ENCODE peak calls at places on chromosomes 11 and 22, in four cellular contexts. E, H, N and V are unnamed samples.

GRCh38 chr11:4610258-4610935 is 2.4 kb upstream of the TRIM68 start:
- DNase-seq in E (no peak), H (peak; percentile 16), N (peak; percentile 55), V (no peak)

GRCh38 chr11:69352715-69353325 is 58.9 kb downstream of the MYEOV start:
- DNase-seq in E (no peak), H (no peak), N (peak; percentile 84), V (no peak)

GRCh38 chr11:67628710-67629385 is 889 bp downstream of the NUDT8 start:
- DNase-seq in E (no peak), H (no peak), N (no peak), V (no peak)

GRCh38 chr22:22897036-22897435 is 9.4 kb downstream of the IGLL5 start:
- DNase-seq in E (no peak), H (no peak), N (no peak), V (no peak)

GRCh38 chr22:22787805-22788459 is 99.7 kb upstream of the IGLL5 start:
- DNase-seq in E (peak; percentile 81), H (no peak), N (peak; percentile 56), V (no peak)

GRCh38 chr11:112227002-112227401 is 774 bp downstream of the PTS start:
- DNase-seq in E (peak; percentile 12), H (no peak), N (peak; percentile 60), V (no peak)

GRCh38 chr11:73366265-73366610 is 10.0 kb upstream of the RELT start:
- DNase-seq in E (no peak), H (no peak), N (no peak), V (no peak)

GRCh38 chr11:124897681-124898680 is at the start of gene ROBO4:
- DNase-seq in E (no peak), H (peak; percentile 83), N (peak; percentile 96), V (peak; percentile 56)

GRCh38 chr11:57885298-57886035 is 123.9 kb downstream of the CTNND1 start:
- DNase-seq in E (peak; percentile 65), H (no peak), N (peak; percentile 20), V (no peak)

GRCh38 chr11:87368876-87369480 is 331.2 kb downstream of the TMEM135 start:
- DNase-seq in E (peak; percentile 19), H (peak; percentile 13), N (peak; percentile 39), V (no peak)

GRCh38 chr22:43014062-43014875 is 680 bp downstream of the PACSIN2 start:
- DNase-seq in E (peak; percentile 77), H (peak; percentile 31), N (peak; percentile 37), V (peak; percentile 44)

GRCh38 chr11:43982421-43982820 is 40.0 kb downstream of the C11orf96 start:
- DNase-seq in E (no peak), H (no peak), N (no peak), V (no peak)

GRCh38 chr11:71446942-71447688 is 1.1 kb downstream of the DHCR7 start:
- DNase-seq in E (no peak), H (no peak), N (peak; percentile 66), V (no peak)

GRCh38 chr22:39332441-39333064 is 13.1 kb upstream of the RPL3 start:
- DNase-seq in E (no peak), H (no peak), N (peak; percentile 40), V (no peak)

GRCh38 chr22:43889366-43890253 is 2.2 kb downstream of the PNPLA5 start:
- DNase-seq in E (peak; percentile 24), H (no peak), N (peak; percentile 44), V (no peak)

GRCh38 chr22:47107431-47107830 is 345.0 kb downstream of the TBC1D22A start:
- DNase-seq in E (no peak), H (no peak), N (peak; percentile 83), V (no peak)

GRCh38 chr11:8234910-8235309 is 28.8 kb downstream of the LMO1 start:
- DNase-seq in E (no peak), H (no peak), N (no peak), V (no peak)

GRCh38 chr11:111660822-111661221 is 58.6 kb downstream of the SIK2 start:
- DNase-seq in E (no peak), H (no peak), N (no peak), V (no peak)

GRCh38 chr11:118175031-118175531 is 1.4 kb downstream of the SCN2B start:
- DNase-seq in E (no peak), H (no peak), N (peak; percentile 20), V (no peak)

GRCh38 chr11:76240666-76241065 is 34.4 kb upstream of the WNT11 start:
- DNase-seq in E (no peak), H (no peak), N (no peak), V (no peak)

GRCh38 chr11:11263238-11264030 is 89.6 kb downstream of the CSNK2A3 start:
- DNase-seq in E (peak; percentile 28), H (no peak), N (no peak), V (peak; percentile 65)

GRCh38 chr22:25645266-25645665 is 80.8 kb downstream of the GRK3 start:
- DNase-seq in E (no peak), H (no peak), N (peak; percentile 59), V (peak; percentile 20)

GRCh38 chr22:47898946-47899345 is 1136.5 kb downstream of the TBC1D22A start:
- DNase-seq in E (no peak), H (no peak), N (no peak), V (no peak)

GRCh38 chr11:1310772-1311468 is 1.5 kb upstream of the TOLLIP start:
- DNase-seq in E (no peak), H (no peak), N (no peak), V (no peak)

GRCh38 chr11:111162306-111162705 is 83.2 kb upstream of the POU2AF2 start:
- DNase-seq in E (no peak), H (no peak), N (peak; percentile 76), V (no peak)

GRCh38 chr22:25754527-25755202 is 12.7 kb downstream of the MYO18B start:
- DNase-seq in E (no peak), H (peak; percentile 92), N (peak; percentile 85), V (peak; percentile 82)

GRCh38 chr11:9616042-9616640 is 42.7 kb downstream of the WEE1 start:
- DNase-seq in E (no peak), H (no peak), N (peak; percentile 27), V (no peak)

GRCh38 chr22:28137036-28137435 is 218.0 kb upstream of the PITPNB start:
- DNase-seq in E (peak; percentile 57), H (no peak), N (no peak), V (no peak)

GRCh38 chr22:35842954-35843353 is 125.3 kb downstream of the APOL5 start:
- DNase-seq in E (peak; percentile 71), H (no peak), N (peak; percentile 31), V (no peak)
- TF ChIP-seq CTCF in E (peak; percentile 64), H (peak; percentile 58), N (peak; percentile 59), V (peak; percentile 34)

GRCh38 chr11:64224151-64224890 is 1.7 kb downstream of the TRPT1 start:
- DNase-seq in E (no peak), H (no peak), N (no peak), V (no peak)

GRCh38 chr11:64227405-64227956 is 1.4 kb downstream of the NUDT22 start:
- DNase-seq in E (no peak), H (no peak), N (no peak), V (no peak)

GRCh38 chr11:64224891-64225607 is 937 bp downstream of the TRPT1 start:
- DNase-seq in E (no peak), H (no peak), N (no peak), V (no peak)

GRCh38 chr11:64226507-64227051 is 505 bp downstream of the NUDT22 start:
- DNase-seq in E (peak; percentile 64), H (peak; percentile 60), N (no peak), V (peak; percentile 53)

GRCh38 chr11:64225608-64226506 is at the start of the genes NUDT22 and TRPT1:
- DNase-seq in E (peak; percentile 94), H (peak; percentile 94), N (peak; percentile 66), V (peak; percentile 93)
- TF ChIP-seq CTCF in E (peak; percentile 45), H (peak; percentile 9), N (peak; percentile 29), V (peak; percentile 44)

GRCh38 chr11:63998558-63999348 is 12.5 kb downstream of the OTUB1 start:
- DNase-seq in E (peak; percentile 82), H (no peak), N (no peak), V (peak; percentile 28)
- TF ChIP-seq CTCF in E (no peak), H (no peak), N (no peak), V (no peak)

GRCh38 chr11:61912530-61912898 is 4.9 kb downstream of the RAB3IL1 start:
- DNase-seq in E (no peak), H (peak; percentile 46), N (no peak), V (peak; percentile 22)

GRCh38 chr11:61912991-61913698 is 4.2 kb downstream of the RAB3IL1 start:
- DNase-seq in E (no peak), H (peak; percentile 3), N (no peak), V (peak; percentile 15)

GRCh38 chr11:61911124-61911700 is 6.2 kb downstream of the RAB3IL1 start:
- DNase-seq in E (no peak), H (no peak), N (no peak), V (peak; percentile 27)

GRCh38 chr11:61910473-61911123 is 6.8 kb downstream of the RAB3IL1 start:
- DNase-seq in E (no peak), H (no peak), N (peak; percentile 31), V (peak; percentile 47)

DNA sequence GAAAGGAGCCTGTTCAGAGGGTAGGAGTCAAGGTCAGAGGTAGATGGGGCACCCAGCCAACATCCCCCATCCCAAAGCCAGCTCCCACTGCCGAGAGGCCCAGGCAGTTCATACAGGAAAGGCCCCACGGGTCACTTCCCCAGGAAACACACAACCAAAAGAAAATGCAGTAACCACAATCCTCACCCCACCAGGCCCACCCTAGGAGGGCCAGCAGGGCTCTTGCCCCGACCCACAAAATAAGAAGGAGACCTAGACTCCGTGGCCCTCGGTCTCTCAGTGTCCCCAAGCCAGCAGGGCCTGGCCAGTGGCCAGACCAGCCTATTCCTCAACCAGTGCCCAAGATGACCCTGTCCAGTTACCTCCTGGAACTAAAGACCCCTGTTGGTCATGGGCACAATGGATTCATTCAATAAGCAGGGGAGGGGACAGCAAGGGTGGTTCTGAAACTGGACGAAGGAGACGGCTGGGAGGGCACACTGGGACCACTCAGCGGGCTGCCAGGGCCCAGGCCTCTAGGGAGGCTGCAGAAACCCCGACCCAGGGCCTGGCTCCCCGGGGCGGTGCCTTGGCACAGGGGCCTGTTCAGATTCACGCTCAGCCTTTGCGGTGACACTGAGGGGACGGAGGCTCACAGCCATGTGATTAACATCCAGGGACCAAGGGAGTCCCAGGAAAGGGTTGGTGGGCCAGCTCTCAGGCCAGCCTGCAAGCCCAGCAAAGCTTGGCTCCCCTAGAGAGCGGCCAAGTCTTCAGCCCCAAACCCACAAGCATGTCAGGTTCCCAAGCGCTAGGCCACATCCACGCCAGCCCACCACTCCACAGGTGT is 5.5 kb downstream of the RAB3IL1 start:
- DNase-seq in E (no peak), H (peak; percentile 3), N (no peak), V (peak; percentile 30)
- TF ChIP-seq CTCF in E (no peak), H (no peak), N (no peak), V (no peak)

DNA sequence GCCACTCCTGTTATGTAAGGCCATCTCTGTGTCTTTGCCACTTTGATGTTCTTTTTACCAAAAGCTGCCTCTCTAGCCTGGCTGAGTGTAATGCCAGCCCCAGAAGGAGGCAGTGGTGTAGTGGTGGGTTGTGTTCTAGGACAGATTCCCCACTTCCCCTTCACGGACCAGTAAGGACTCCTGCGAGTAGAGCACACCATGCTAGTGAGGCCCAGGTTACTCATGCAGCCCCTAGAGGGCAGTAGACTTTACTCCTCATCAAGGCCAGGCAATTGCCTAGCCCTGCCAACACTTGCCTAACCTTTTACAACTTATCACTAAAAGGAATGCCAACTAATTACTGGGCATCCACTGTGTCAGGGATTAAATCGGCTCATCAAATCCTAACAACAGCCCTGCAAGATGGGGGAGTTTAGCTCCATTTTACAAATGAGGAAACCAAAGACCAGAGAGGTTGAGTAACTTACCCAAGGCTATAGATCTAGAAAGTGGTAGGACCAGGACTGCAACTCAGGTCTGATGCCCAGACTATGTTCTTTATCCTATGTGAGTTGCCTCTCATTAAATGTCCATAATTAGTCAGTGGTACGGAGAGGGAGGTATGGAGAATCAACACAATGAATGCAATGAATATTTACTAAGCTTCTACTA is 75.3 kb downstream of the APIP start:
- DNase-seq in E (peak; percentile 78), H (no peak), N (no peak), V (no peak)
- TF ChIP-seq CTCF in E (peak; percentile 69), H (peak; percentile 30), N (peak; percentile 40), V (no peak)

GRCh38 chr22:41417622-41418390 is 28.8 kb downstream of the TOB2 start:
- DNase-seq in E (no peak), H (peak; percentile 88), N (no peak), V (peak; percentile 79)
- TF ChIP-seq CTCF in E (no peak), H (no peak), N (no peak), V (no peak)